ENCODE peak calls at places on chromosomes 5 and 9, in five cellular contexts. N is heart right ventricle, B is fibroblast of pulmonary artery, S is fibroblast of mammary gland, P is AG04450. G is an unnamed sample.

GRCh38 chr5:17219006-17219422 is 1.6 kb downstream of the BASP1 start:
- DNase-seq in S (no peak), P (no peak), B (peak), N (no peak), G (no peak)

GRCh38 chr9:116073826-116074225 is 79.8 kb upstream of the PAPPA start:
- DNase-seq in P (no peak), N (no peak), S (peak), B (peak), G (no peak)

GRCh38 chr5:124210106-124210918 is 536.1 kb downstream of the ZNF608 start:
- DNase-seq in S (no peak), P (no peak), B (no peak), N (no peak), G (no peak)

GRCh38 chr9:87387351-87388055 is 110.2 kb upstream of the DAPK1 start:
- DNase-seq in P (no peak), N (no peak), B (no peak), S (peak), G (no peak)

GRCh38 chr5:139762624-139763170 is 32.9 kb upstream of the PSD2 start:
- DNase-seq in S (no peak), P (no peak), N (no peak), B (no peak), G (no peak)

GRCh38 chr9:87498046-87498815 is 564 bp downstream of the DAPK1 start:
- DNase-seq in P (no peak), N (no peak), S (peak), B (peak), G (no peak)

GRCh38 chr5:17185776-17186175 is 31.7 kb upstream of the BASP1 start:
- DNase-seq in N (no peak), B (peak), S (peak), P (peak), G (peak)

GRCh38 chr9:105064248-105065118 is 136.5 kb upstream of the ABCA1 start:
- DNase-seq in P (peak), S (peak), B (peak), N (peak), G (peak)

GRCh38 chr9:84669293-84670105 is at the start of gene NTRK2:
- DNase-seq in P (no peak), S (peak), N (peak), B (peak), G (no peak)

GRCh38 chr5:62306494-62307363 is 723 bp downstream of the KIF2A start:
- DNase-seq in P (no peak), B (peak), S (peak), N (peak), G (no peak)

GRCh38 chr9:109918359-109919163 is 138.6 kb downstream of the PALM2AKAP2 start:
- DNase-seq in P (no peak), N (no peak), S (no peak), B (no peak), G (no peak)

GRCh38 chr9:131714161-131714646 is 25.7 kb downstream of the RAPGEF1 start:
- DNase-seq in N (peak), B (peak), S (peak), P (peak), G (no peak)

GRCh38 chr5:78345485-78345884 is 14.9 kb upstream of the SCAMP1 start:
- DNase-seq in B (peak), S (peak), P (no peak), N (peak), G (no peak)

GRCh38 chr5:61313960-61314681 is 17.9 kb upstream of the ZSWIM6 start:
- DNase-seq in B (peak), N (no peak), S (peak), P (peak), G (peak)

GRCh38 chr9:125747053-125747764 is at the start of gene PBX3:
- DNase-seq in B (no peak), S (no peak), N (peak), P (no peak), G (no peak)

GRCh38 chr9:117415584-117415937 is 704 bp upstream of the ASTN2 start:
- DNase-seq in S (no peak), P (no peak), N (no peak), B (no peak), G (no peak)

GRCh38 chr5:168282120-168282519 is 9.3 kb upstream of the WWC1 start:
- DNase-seq in P (peak), S (peak), B (peak), N (no peak), G (peak)

GRCh38 chr9:85898288-85898802 is 42.6 kb upstream of the NAA35 start:
- DNase-seq in N (no peak), S (no peak), B (no peak), P (no peak), G (no peak)

GRCh38 chr5:62376064-62376463 is 27.6 kb downstream of the DIMT1 start:
- DNase-seq in S (peak), N (no peak), P (no peak), B (no peak), G (no peak)

GRCh38 chr5:17443333-17444125 is 54.5 kb upstream of the TAF11L2 start:
- DNase-seq in S (no peak), N (no peak), B (no peak), P (no peak), G (no peak)

GRCh38 chr5:23204111-23204510 is 303.3 kb upstream of the PRDM9 start:
- DNase-seq in P (no peak), S (no peak), N (no peak), B (no peak), G (no peak)

GRCh38 chr5:179160584-179160983 is 100.4 kb downstream of the ZNF354C start:
- DNase-seq in N (no peak), P (no peak), B (peak), S (peak), G (no peak)

GRCh38 chr5:169904059-169904458 is 76.2 kb downstream of the INSYN2B start:
- DNase-seq in B (peak), S (peak), P (no peak), N (peak), G (no peak)

GRCh38 chr5:145598184-145598583 is 237.0 kb downstream of the PRELID2 start:
- DNase-seq in P (no peak), S (no peak), B (no peak), N (no peak), G (no peak)

GRCh38 chr5:71695561-71695960 is 23.5 kb upstream of the CARTPT start:
- DNase-seq in S (no peak), N (no peak), B (no peak), P (no peak), G (no peak)

GRCh38 chr5:132256086-132256782 is 1.3 kb upstream of the PDLIM4 start:
- DNase-seq in B (no peak), P (no peak), S (no peak), N (peak), G (no peak)

GRCh38 chr9:129109504-129109903 is 1.1 kb downstream of the CRAT start:
- DNase-seq in B (no peak), S (peak), P (no peak), N (no peak), G (no peak)

GRCh38 chr5:64773533-64773932 is 4.8 kb downstream of the CWC27 start:
- DNase-seq in P (no peak), B (no peak), S (no peak), N (no peak), G (no peak)

GRCh38 chr9:93471135-93471534 is 17.8 kb upstream of the FAM120AOS start:
- DNase-seq in B (no peak), P (no peak), S (no peak), N (no peak), G (no peak)

GRCh38 chr9:129080608-129081387 is at the start of gene DOLPP1:
- DNase-seq in B (peak), N (peak), P (peak), S (peak), G (peak)

GRCh38 chr9:23747088-23747748 is 78.8 kb downstream of the ELAVL2 start:
- DNase-seq in B (no peak), P (no peak), S (no peak), N (no peak), G (no peak)

GRCh38 chr5:95178046-95178651 is 106.7 kb downstream of the MCTP1 start:
- DNase-seq in B (peak), S (peak), P (no peak), N (no peak), G (peak)

GRCh38 chr5:43008369-43009158 is 31.6 kb downstream of the ANXA2R start:
- DNase-seq in N (peak), S (peak), P (peak), B (peak), G (no peak)

GRCh38 chr9:1434082-1434481 is 383.9 kb downstream of the DMRT2 start:
- DNase-seq in B (no peak), S (no peak), N (no peak), P (no peak), G (no peak)

GRCh38 chr9:1427856-1428255 is 377.7 kb downstream of the DMRT2 start:
- DNase-seq in N (no peak), B (no peak), P (no peak), S (no peak), G (no peak)

GRCh38 chr9:1429328-1429727 is 379.2 kb downstream of the DMRT2 start:
- DNase-seq in S (peak), N (no peak), B (peak), P (no peak), G (no peak)
- TF ChIP-seq CTCF in S (peak), N (peak), B (no peak), P (no peak), G (peak)

DNA sequence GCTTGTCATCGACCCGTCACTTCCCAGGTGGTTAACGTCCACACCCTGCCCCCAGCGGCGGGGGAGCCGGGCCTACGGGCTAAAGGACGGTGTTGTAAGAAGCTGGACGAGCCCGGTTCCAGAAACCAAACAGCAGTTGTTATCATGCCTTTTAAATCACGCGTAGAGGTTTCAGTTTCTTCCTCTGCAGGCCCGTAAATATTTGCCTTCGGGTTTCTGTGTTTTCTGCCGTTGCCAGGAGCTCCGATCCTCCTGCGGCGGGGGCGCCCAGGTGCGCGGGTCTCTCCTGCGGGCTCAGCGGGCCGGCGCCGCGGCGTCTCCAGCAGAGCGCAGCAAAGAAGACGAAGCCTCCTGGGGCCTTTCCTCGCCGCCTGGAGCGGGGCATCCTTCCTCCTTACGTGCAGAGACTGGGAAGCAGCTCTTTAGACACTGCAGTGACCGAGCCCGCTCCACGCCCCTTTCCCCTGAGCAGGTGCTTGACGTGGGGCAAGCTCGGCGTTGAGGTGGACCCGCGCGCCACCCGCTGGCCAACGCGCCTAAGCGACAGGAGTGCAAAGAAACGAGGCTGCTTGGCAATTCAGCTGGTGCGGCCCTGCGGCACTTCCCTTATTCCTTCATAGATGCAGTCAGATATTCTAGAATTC is 21.8 kb upstream of the TTC1 start:
- DNase-seq in S (peak), B (peak), N (peak), P (no peak), G (no peak)
- H3K4me3 ChIP-seq in S (peak), B (peak), N (peak), P (peak), G (peak)

DNA sequence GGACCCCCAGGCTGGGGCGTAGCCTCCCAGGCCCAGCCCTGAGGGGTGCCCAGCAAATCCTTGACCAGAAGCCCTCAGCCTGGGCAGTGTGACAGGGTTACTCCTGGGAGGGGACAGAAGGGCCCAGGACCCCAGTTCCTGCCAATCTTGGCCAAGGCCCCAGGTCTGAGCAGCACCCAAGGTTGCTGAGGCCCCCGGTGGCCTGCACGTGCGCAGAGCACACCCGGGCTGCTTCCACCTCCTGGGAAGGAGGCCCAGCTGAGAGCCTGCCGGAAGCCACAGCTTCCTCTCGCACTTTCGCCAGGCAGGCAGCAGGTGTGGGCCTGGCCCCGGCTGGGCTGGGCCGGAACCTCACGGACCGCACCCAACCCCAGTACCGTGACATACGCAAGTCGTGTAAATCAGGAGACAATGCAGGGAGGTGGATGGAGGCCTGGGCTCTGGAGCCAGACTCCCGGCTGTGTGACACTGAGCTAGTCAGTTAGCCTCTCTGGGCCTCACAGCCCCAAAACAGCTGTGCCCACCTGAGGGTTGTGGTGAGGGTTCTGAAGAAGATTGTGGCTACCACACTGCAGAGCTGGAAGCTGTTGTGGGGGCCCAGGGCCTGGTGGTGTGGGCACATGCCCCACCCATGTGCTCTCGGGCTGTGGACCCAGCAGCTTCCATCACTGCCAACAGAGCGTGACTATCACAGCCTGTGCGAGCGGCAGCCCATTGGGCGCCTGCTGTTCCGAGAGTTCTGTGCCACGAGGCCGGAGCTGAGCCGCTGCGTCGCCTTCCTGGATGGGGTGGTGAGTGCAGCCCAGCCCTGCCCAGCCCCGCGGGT is 5.1 kb downstream of the GRK6 start:
- DNase-seq in P (no peak), S (no peak), B (no peak), N (no peak), G (no peak)
- TF ChIP-seq CTCF in P (no peak), S (no peak), B (no peak), N (no peak), G (no peak)

GRCh38 chr9:119698535-119698934 is 329.3 kb upstream of the BRINP1 start:
- DNase-seq in N (no peak), P (no peak), B (no peak), S (no peak), G (no peak)
- H3K4me3 ChIP-seq in N (no peak), P (no peak), B (no peak), S (no peak), G (no peak)

DNA sequence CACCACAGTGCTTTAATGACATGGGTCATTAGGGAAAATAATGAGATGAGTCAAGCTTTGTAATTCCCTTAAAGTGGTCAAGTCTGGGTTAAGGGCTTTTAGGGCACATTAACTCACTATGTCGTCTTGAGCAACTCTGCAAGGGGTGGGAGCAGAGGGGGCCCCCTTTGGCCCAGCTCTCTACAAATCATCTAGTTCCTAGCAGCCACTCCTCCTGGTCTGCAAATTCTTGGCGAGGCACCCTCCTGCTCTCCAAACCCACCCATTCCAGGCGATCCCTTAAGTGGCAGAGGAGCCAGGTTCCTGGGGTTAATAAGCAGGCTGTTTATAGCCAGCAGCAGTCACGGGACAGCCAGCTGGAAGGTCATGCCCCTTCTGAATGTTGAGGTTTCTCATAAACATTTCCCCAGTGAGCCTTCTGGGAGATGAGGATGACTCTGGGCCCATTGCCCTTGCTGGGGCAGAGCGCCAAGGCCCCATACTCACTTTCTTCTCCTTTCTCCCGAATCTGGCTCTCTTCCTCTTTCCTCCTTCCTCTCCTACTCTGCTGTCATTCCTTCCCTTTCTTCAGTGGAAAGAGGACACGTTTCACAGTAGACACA is 14.3 kb upstream of the GPX3 start:
- DNase-seq in S (peak), P (peak), N (peak), B (peak), G (no peak)
- TF ChIP-seq CTCF in S (no peak), P (no peak), N (no peak), B (no peak), G (no peak)

GRCh38 chr9:83060557-83060956 is 2.4 kb downstream of the RASEF start:
- DNase-seq in N (no peak), P (no peak), B (no peak), S (no peak), G (no peak)
- H3K4me3 ChIP-seq in N (no peak), P (no peak), B (no peak), S (no peak), G (no peak)

GRCh38 chr5:34685485-34686197 is 29.5 kb downstream of the RAI14 start:
- DNase-seq in N (no peak), B (peak), S (peak), P (no peak), G (no peak)

GRCh38 chr5:34687269-34688011 is 31.3 kb downstream of the RAI14 start:
- DNase-seq in N (no peak), P (peak), S (peak), B (peak), G (no peak)

GRCh38 chr5:34684980-34685352 is 28.8 kb downstream of the RAI14 start:
- DNase-seq in N (no peak), S (no peak), P (no peak), B (no peak), G (no peak)

GRCh38 chr5:34688015-34688800 is 32.1 kb downstream of the RAI14 start:
- DNase-seq in B (peak), N (no peak), P (no peak), S (no peak), G (no peak)

DNA sequence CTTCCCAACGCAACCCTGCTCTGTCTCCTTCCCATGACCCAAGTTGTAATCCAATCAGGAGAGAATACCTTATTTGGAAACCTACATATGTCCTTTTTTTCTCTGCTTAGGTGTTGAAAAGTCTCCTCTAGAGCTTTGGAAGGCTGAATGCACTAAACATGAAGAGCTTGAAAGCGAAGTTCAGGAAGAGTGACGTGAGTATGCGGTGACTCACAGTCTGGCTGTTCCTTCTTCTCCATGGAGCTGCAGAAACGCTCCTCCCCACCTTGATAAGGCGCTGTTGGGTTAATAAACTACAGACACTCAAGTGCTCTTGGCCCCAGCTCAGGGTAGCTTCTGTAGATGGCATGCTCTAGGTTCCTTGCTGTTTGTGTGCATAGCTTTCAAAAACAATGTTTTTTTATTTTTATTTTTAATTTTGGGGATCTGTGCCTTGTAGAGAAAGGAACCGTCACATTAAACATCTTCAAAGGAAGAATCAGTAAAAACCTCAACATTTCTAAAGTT is 30.7 kb downstream of the RAI14 start:
- DNase-seq in S (peak), P (peak), B (peak), N (peak), G (peak)
- TF ChIP-seq CTCF in S (no peak), P (peak), B (no peak), N (peak), G (peak)

G was measured in AG04449.